ENCODE peak calls at places on chromosome 19, in seven cellular contexts. T, N, X, Y, G, H and S are unnamed samples.

GRCh38 chr19:49151339-49152217 is 3.6 kb downstream of the HRC start:
- DNase-seq in N (peak; percentile 59), T (peak; percentile 98), H (peak; percentile 56), G (peak; percentile 84), Y (peak; percentile 98), X (peak; percentile 29), S (no peak)

GRCh38 chr19:54159352-54160181 is at the start of gene LENG1:
- DNase-seq in Y (peak; percentile 100), T (peak; percentile 100), G (peak; percentile 100), H (peak; percentile 99), N (peak; percentile 99), X (peak; percentile 100), S (peak; percentile 99)

GRCh38 chr19:14048439-14049153 is 13.3 kb downstream of the PALM3 start:
- DNase-seq in X (peak; percentile 35), G (peak; percentile 19), N (no peak), H (peak; percentile 44), T (no peak), Y (no peak), S (no peak)

GRCh38 chr19:17794731-17795494 is at the start of gene B3GNT3:
- DNase-seq in T (no peak), Y (peak; percentile 83), X (no peak), H (peak; percentile 38), G (peak; percentile 60), N (no peak), S (no peak)

GRCh38 chr19:58468216-58468839 is 1.4 kb downstream of the ZNF324 start:
- DNase-seq in Y (no peak), X (no peak), T (no peak), G (peak; percentile 54), N (no peak), H (no peak), S (no peak)

GRCh38 chr19:3058009-3058820 is 4.1 kb downstream of the TLE5 start:
- DNase-seq in N (no peak), Y (no peak), X (no peak), G (no peak), H (no peak), T (no peak), S (no peak)

GRCh38 chr19:10662384-10663251 is 8.5 kb downstream of the ILF3 start:
- DNase-seq in H (no peak), N (no peak), Y (no peak), T (no peak), X (no peak), G (no peak), S (no peak)

GRCh38 chr19:18468517-18468916 is 30.6 kb upstream of the ISYNA1 start:
- DNase-seq in N (no peak), X (no peak), H (no peak), T (no peak), G (no peak), Y (no peak), S (no peak)

GRCh38 chr19:6693681-6694080 is 23.7 kb upstream of the TNFSF14 start:
- DNase-seq in Y (no peak), H (no peak), T (no peak), N (no peak), G (no peak), X (no peak), S (no peak)

GRCh38 chr19:40090256-40091204 is at the start of gene ZNF780A:
- DNase-seq in X (peak; percentile 80), G (peak; percentile 51), T (peak; percentile 57), Y (peak; percentile 48), H (peak; percentile 78), N (peak; percentile 70), S (peak; percentile 24)
- H3K4me3 ChIP-seq in X (peak within 1 kb of the TSS; percentile 86), G (peak within 1 kb of the TSS; percentile 66), T (peak within 1 kb of the TSS; percentile 73), Y (peak within 1 kb of the TSS; percentile 83), H (peak within 1 kb of the TSS; percentile 77), N (peak within 1 kb of the TSS; percentile 73), S (peak within 1 kb of the TSS; percentile 91)

GRCh38 chr19:30651066-30651465 is 278.9 kb downstream of the ZNF536 start:
- DNase-seq in N (no peak), H (no peak), T (no peak), G (no peak), X (no peak), Y (no peak), S (no peak)

GRCh38 chr19:30653646-30654386 is 281.6 kb downstream of the ZNF536 start:
- DNase-seq in X (no peak), T (no peak), N (no peak), Y (no peak), G (no peak), H (no peak), S (no peak)

GRCh38 chr19:30649934-30650614 is 277.9 kb downstream of the ZNF536 start:
- DNase-seq in N (no peak), X (peak; percentile 48), H (no peak), G (peak; percentile 33), T (no peak), Y (peak; percentile 46), S (peak; percentile 19)

GRCh38 chr19:30649149-30649548 is 277.0 kb downstream of the ZNF536 start:
- DNase-seq in N (no peak), G (no peak), T (no peak), Y (no peak), X (no peak), H (no peak), S (no peak)

DNA sequence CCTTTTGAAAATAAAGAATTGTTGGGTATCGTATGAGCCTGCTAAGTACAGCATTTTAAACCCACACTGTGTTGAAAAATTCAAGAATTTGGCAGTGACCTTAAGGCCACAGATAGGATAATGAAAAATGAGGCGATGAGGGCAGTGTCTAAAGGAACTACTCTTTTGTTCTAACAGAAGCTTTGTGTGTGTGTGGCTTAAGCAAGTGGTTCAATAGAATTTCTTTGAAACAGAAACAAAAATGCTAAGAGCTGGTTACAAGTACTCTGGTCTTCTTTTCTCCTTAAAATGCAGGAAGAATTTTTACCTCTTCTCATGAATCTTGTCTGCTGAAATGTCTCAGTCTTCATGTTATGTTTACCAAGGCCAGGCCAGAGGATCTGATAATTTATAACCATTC is 279.5 kb downstream of the ZNF536 start:
- DNase-seq in X (no peak), G (no peak), N (no peak), Y (no peak), T (no peak), H (no peak), S (no peak)
- TF ChIP-seq CTCF in X (no peak), G (no peak), N (no peak), Y (no peak), T (no peak), H (no peak), S (no peak)

DNA sequence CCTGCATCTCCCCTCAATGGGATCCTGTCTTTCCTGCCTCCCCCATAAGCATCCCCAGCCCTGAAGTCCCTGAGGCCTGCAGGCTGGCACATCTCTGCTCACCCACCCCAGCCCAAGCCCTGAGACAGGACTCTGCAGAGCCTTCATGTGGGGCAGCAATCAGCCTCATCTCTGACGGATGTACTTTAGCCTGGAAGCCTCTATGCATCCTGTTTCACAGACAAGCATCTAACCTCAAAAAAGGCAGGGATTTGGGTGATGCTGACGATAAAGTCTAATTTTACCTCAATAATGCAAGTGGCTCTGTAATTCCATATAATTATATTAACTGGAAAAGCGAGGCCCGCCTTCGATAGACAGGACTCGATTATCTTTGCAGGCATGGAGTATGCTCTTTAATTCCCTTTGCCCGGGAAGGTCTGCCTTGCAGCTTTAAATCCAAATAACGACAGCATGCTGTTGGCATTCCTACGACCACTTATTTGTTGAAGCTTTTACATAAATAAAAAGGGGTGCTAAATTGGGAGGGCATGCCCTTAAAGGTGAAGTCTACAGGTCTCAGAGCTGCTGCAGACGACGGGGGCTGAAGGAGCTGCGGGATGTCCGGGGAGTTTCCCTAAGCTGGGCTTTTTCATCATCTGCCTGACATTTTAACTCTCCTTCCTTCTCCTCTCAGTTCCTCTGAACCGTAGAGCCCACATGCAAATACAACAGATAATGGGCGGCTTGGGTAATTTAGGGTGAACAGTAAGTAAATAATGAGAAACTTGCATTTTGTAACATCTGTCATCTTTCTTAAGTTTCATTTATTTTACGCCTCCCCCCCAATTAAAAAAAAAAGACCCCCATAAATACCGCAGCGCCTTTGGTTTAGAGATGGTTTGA is 211.5 kb downstream of the URI1 start:
- DNase-seq in G (no peak), H (no peak), Y (no peak), T (no peak), N (no peak), X (no peak), S (no peak)
- H3K4me3 ChIP-seq in G (no peak overlapping the region), H (no peak overlapping the region), Y (no peak overlapping the region), T (no peak overlapping the region), N (no peak overlapping the region), X (no peak overlapping the region), S (no peak overlapping the region)

DNA sequence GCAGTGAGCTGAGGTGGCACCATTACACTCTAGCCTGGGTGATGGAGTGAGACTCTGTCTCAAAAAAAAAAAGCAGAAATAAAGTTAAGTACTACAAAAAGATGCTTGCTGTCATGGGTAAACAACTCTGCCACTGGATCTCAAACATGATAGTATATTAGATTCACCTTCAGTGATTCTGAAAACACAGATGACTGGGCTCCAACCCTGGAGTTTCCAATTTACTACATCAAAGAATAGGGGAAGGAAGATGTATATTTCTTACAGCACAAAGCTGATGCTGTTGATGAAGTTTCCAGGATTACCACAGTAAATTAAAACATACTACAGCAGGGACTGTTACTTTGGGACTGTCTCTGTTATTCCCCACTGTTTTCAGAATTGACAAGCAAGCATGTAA is 5.2 kb downstream of the ZNF561 start:
- DNase-seq in N (no peak), T (no peak), H (no peak), G (no peak), X (no peak), Y (no peak), S (no peak)
- TF ChIP-seq CTCF in N (no peak), T (no peak), H (no peak), G (no peak), X (no peak), Y (no peak), S (no peak)

GRCh38 chr19:46863818-46864629 is 3.2 kb downstream of the ARHGAP35 start:
- DNase-seq in N (no peak), Y (no peak), X (peak; percentile 21), T (peak; percentile 68), H (no peak), G (peak; percentile 79), S (peak; percentile 38)
- H3K4me3 ChIP-seq in N (no peak overlapping the region), Y (no peak overlapping the region), X (no peak overlapping the region), T (no peak overlapping the region), H (peak overlapping the region; percentile 79), G (peak overlapping the region; percentile 23), S (peak overlapping the region; percentile 87)